ENCODE peak calls at places on chromosomes 3 and 15, in seven cellular contexts. P is transverse colon; A is effector memory CD4-positive, alpha-beta T cell; V is heart left ventricle; H is SK-N-SH; N is A549; C is psoas muscle. T is an unnamed sample.
A peak's percentile ranks its signal among the peaks of the same experiment; 100 is the strongest.

GRCh38 chr3:39313289-39313688 is 16.2 kb upstream of the CCR8 start:
- DNase-seq in P (no peak), A (no peak), V (no peak), H (no peak), N (no peak), C (no peak), T (no peak)

GRCh38 chr15:78880828-78881227 is 8.1 kb downstream of the MORF4L1 start:
- DNase-seq in P (no peak), A (no peak), V (no peak), H (no peak), N (no peak), C (no peak), T (no peak)

GRCh38 chr3:187740446-187741399 is 4.5 kb downstream of the BCL6 start:
- DNase-seq in P (peak; percentile 76), A (peak; percentile 40), V (peak; percentile 87), H (peak; percentile 85), N (peak; percentile 37), C (peak; percentile 90), T (peak; percentile 50)

GRCh38 chr15:90212221-90213079 is 11.3 kb downstream of the SEMA4B start:
- DNase-seq in P (peak; percentile 34), A (no peak), V (peak; percentile 19), H (no peak), N (no peak), C (no peak), T (no peak)

GRCh38 chr3:186990878-186991308 is 60.6 kb downstream of the ST6GAL1 start:
- DNase-seq in P (no peak), A (no peak), V (no peak), H (no peak), N (no peak), C (no peak), T (no peak)

GRCh38 chr15:65862682-65863081 is 6.6 kb upstream of the RAB11A start:
- DNase-seq in P (peak; percentile 40), A (no peak), V (no peak), H (peak; percentile 72), N (peak; percentile 82), C (no peak), T (peak; percentile 41)

GRCh38 chr3:178436773-178437172 is 99.5 kb upstream of the KCNMB2 start:
- DNase-seq in P (no peak), A (no peak), V (no peak), H (peak; percentile 55), N (peak; percentile 14), C (no peak), T (no peak)

GRCh38 chr3:107272885-107273284 is 104.4 kb upstream of the CCDC54 start:
- DNase-seq in P (no peak), A (no peak), V (no peak), H (no peak), N (no peak), C (no peak), T (no peak)

GRCh38 chr3:107450254-107450653 is 72.5 kb upstream of the BBX start:
- DNase-seq in P (no peak), A (no peak), V (no peak), H (no peak), N (no peak), C (no peak), T (no peak)

GRCh38 chr3:124619887-124620599 is 110.2 kb upstream of the UMPS start:
- DNase-seq in P (no peak), A (no peak), V (no peak), H (no peak), N (no peak), C (no peak), T (no peak)

GRCh38 chr3:112253301-112253971 is 40.6 kb downstream of the SLC9C1 start:
- DNase-seq in P (no peak), A (no peak), V (no peak), H (no peak), N (no peak), C (no peak), T (no peak)

GRCh38 chr15:27410986-27411385 is 440.0 kb downstream of the GABRG3 start:
- DNase-seq in P (no peak), A (no peak), V (no peak), H (no peak), N (no peak), C (no peak), T (no peak)

GRCh38 chr3:12442654-12443501 is 41.4 kb upstream of the TSEN2 start:
- DNase-seq in P (no peak), A (no peak), V (peak; percentile 72), H (no peak), N (no peak), C (no peak), T (no peak)

GRCh38 chr3:123469323-123469995 is 20.6 kb upstream of the ADCY5 start:
- DNase-seq in P (no peak), A (no peak), V (no peak), H (no peak), N (no peak), C (no peak), T (no peak)

GRCh38 chr3:3665961-3666640 is 133.1 kb upstream of the LRRN1 start:
- DNase-seq in P (no peak), A (no peak), V (peak; percentile 76), H (no peak), N (no peak), C (peak; percentile 51), T (no peak)

GRCh38 chr3:143328459-143328858 is 208.9 kb downstream of the CHST2 start:
- DNase-seq in P (no peak), A (no peak), V (no peak), H (no peak), N (no peak), C (no peak), T (no peak)

GRCh38 chr3:42653303-42653559 is 266 bp upstream of the ZBTB47 start:
- DNase-seq in P (no peak), A (no peak), V (no peak), H (no peak), N (no peak), C (no peak), T (no peak)

GRCh38 chr3:42652611-42653302 is 740 bp upstream of the ZBTB47 start:
- DNase-seq in P (peak; percentile 72), A (no peak), V (peak; percentile 75), H (peak; percentile 27), N (peak; percentile 57), C (peak; percentile 73), T (no peak)

GRCh38 chr3:42652251-42652610 is 1.3 kb upstream of the ZBTB47 start:
- DNase-seq in P (no peak), A (no peak), V (no peak), H (no peak), N (no peak), C (no peak), T (no peak)

GRCh38 chr3:42649783-42650182 is 3.7 kb upstream of the ZBTB47 start:
- DNase-seq in P (no peak), A (no peak), V (no peak), H (no peak), N (no peak), C (no peak), T (no peak)

DNA sequence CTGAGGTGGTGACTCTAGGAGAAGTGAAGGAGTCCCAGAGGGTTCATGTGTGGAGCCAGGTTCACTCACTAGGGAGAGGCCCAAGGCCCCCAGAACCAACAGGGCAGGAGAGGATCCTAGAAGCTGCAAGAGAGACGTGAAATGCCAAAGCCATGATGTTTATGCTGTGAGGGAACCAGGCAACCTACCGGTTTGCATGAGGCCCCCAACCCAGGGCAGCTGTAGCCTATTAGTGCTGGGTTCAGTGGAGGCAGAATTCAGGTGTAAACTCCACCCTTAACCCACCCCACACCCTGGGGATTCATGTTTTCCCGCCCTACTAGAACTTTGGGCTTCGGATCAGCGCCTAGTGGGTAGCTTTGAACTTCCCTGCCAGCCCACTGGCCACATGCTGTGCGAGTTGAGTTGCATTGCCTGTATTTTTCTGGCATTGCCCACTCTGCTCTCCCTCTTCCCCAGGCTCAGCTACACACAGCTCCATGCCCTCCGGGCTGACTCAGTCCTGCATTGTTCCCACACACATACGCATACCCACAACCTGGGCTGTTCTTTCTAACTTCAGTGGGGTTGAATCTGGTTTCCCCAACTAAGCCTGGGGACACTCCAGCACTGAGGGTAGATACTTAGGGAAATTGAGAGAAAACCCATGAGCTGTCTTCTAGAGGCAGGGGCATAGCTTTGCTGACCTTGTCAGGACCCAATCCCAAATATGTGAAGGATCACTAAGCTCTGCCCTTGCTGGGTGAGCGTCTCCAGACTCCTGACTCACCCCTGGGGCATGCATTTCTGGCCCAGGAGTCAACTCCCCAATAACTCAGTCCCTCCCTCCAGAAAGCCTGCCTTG is 2.0 kb upstream of the ZBTB47 start:
- DNase-seq in P (no peak), A (no peak), V (no peak), H (no peak), N (no peak), C (no peak), T (no peak)
- H3K27ac ChIP-seq in P (peak overlapping the region; percentile 85), A (no peak overlapping the region), V (peak overlapping the region; percentile 87), H (peak overlapping the region; percentile 84), N (peak overlapping the region; percentile 87), C (peak overlapping the region; percentile 98), T (no peak overlapping the region)

GRCh38 chr3:69088033-69088432 is 3.3 kb downstream of the ARL6IP5 start:
- DNase-seq in P (no peak), A (no peak), V (no peak), H (no peak), N (peak; percentile 19), C (no peak), T (no peak)
- H3K4me1 ChIP-seq in P (peaks cover 83% of the 10 kb centered on the region), A (peaks cover 67% of the 10 kb centered on the region), V (peaks cover 84% of the 10 kb centered on the region), H (peaks cover 28% of the 10 kb centered on the region), N (peaks cover 58% of the 10 kb centered on the region), C (peaks cover 74% of the 10 kb centered on the region), T (peaks cover 84% of the 10 kb centered on the region)

DNA sequence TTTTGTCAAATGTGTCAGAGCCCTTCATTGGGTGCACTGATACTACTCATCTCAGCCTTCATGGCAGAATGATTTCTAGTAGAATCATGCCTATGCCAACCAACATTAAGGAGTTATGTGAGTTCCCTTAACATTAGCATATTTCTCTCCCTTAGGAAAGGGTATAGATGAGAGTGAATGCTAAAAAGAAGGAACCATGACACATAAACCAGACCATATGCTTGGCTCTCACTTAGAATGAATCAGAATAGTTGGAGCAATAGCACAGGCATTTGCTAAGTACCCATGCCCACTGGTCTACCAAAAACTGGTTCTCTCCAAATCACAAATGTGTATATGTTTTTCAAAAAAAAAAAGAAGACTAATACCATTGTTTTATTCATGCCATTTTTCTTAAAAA is 51.1 kb downstream of the STRIT1 start:
- DNase-seq in P (no peak), A (no peak), V (no peak), H (no peak), N (no peak), C (no peak), T (no peak)
- H3K9me3 ChIP-seq in P (no peaks in the 10 kb centered on the region), A (no peaks in the 10 kb centered on the region), V (no peaks in the 10 kb centered on the region), H (no peaks in the 10 kb centered on the region), N (no peaks in the 10 kb centered on the region), C (no peaks in the 10 kb centered on the region), T (no peaks in the 10 kb centered on the region)

DNA sequence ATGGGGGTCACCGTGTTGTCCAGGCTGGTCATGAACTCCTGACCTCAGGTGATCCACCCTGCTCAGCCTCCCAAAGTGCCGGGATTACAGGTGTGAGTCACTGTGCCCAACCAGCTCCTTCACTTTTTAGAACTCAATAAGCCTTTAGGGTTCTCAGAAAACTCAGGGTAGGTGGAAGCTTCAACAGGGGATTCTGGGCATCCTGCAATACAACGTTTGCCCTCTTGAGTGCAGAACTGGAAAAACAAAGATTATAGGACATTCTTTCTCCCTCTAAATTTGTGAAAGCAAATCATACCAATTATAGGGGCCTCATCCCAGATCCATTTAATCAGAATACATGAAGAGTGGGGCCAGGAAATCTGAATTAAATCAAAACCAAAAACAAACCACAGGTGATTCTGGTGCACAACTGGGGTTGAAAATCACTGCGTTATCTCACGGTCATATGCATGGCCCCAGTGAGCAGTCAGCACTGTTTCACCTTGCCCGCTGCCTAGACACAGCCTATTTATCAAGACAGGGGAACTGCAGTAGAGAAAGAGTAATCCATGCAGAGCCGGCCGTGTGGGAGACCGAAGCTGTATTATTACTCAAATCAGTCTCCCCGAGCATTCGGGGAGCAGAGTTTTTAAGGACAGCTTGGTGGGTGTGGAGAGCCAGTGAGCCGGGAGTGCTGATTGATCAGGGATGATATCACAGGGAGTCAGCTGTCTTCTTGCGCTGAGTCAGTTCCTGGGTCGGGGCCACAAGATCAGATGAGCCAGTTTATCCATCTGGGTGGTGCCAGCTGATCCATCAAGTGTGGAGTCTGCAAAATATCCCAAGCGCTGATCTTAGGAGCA is 58.4 kb downstream of the TMEM44 start:
- DNase-seq in P (no peak), A (no peak), V (no peak), H (no peak), N (no peak), C (no peak), T (no peak)
- H3K27ac ChIP-seq in P (no peak overlapping the region), A (no peak overlapping the region), V (peak overlapping the region; percentile 87), H (peak overlapping the region; percentile 93), N (peak overlapping the region; percentile 60), C (no peak overlapping the region), T (no peak overlapping the region)